ENCODE peak calls at places on chromosomes 1 and 21, in five cellular contexts. N is HTR-8/SVneo; Y is HT1080; L is activated T-helper 9 cell treated with anti-CD3 and anti-CD28 coated beads, Interleukin-2, amount 50 U/mL, for 16 hours; J is HepG2. H is an unnamed sample.

GRCh38 chr1:23216771-23217420 is 406 bp downstream of the HTR1D start:
- DNase-seq in N (peak; percentile 59), Y (no peak), L (no peak), J (no peak), H (peak; percentile 13)

GRCh38 chr21:44399955-44400790 is 46.8 kb downstream of the TRPM2 start:
- DNase-seq in N (no peak), Y (no peak), L (no peak), J (no peak), H (no peak)

GRCh38 chr1:115654125-115654524 is 12.4 kb downstream of the VANGL1 start:
- DNase-seq in N (no peak), Y (no peak), L (no peak), J (no peak), H (no peak)

GRCh38 chr1:155880856-155881255 is 21.5 kb downstream of the SYT11 start:
- DNase-seq in N (no peak), Y (no peak), L (no peak), J (no peak), H (no peak)

GRCh38 chr21:24112020-24112419 is 1495.3 kb downstream of the MRPL39 start:
- DNase-seq in N (no peak), Y (no peak), L (no peak), J (no peak), H (no peak)

GRCh38 chr1:62926681-62927252 is 142.8 kb downstream of the ATG4C start:
- DNase-seq in N (no peak), Y (no peak), L (no peak), J (no peak), H (no peak)

GRCh38 chr1:211378844-211379243 is 52.2 kb downstream of the TRAF5 start:
- DNase-seq in N (peak; percentile 60), Y (peak; percentile 69), L (no peak), J (no peak), H (no peak)

GRCh38 chr1:66527688-66528087 is 6.3 kb upstream of the SGIP1 start:
- DNase-seq in N (no peak), Y (peak; percentile 60), L (no peak), J (no peak), H (no peak)

GRCh38 chr1:91091812-91092211 is 70.0 kb upstream of the ZNF644 start:
- DNase-seq in N (no peak), Y (peak; percentile 59), L (no peak), J (peak; percentile 3), H (peak; percentile 5)

GRCh38 chr21:32474179-32475059 is 61.9 kb downstream of the EVA1C start:
- DNase-seq in N (no peak), Y (no peak), L (no peak), J (no peak), H (no peak)

GRCh38 chr1:23903754-23904153 is 9.4 kb downstream of the CNR2 start:
- DNase-seq in N (no peak), Y (no peak), L (no peak), J (no peak), H (no peak)

GRCh38 chr1:245604979-245605378 is 450.2 kb downstream of the KIF26B start:
- DNase-seq in N (no peak), Y (peak; percentile 19), L (no peak), J (no peak), H (no peak)

GRCh38 chr1:223700388-223700918 is 11.9 kb upstream of the CAPN2 start:
- DNase-seq in N (no peak), Y (no peak), L (no peak), J (no peak), H (no peak)

GRCh38 chr1:9732123-9732971 is 80.8 kb downstream of the PIK3CD start:
- DNase-seq in N (no peak), Y (no peak), L (no peak), J (no peak), H (no peak)

GRCh38 chr1:109768700-109769325 is 5.1 kb upstream of the EPS8L3 start:
- DNase-seq in N (no peak), Y (no peak), L (no peak), J (no peak), H (no peak)

GRCh38 chr21:14581902-14582457 is 35.9 kb upstream of the SAMSN1 start:
- DNase-seq in N (no peak), Y (no peak), L (no peak), J (no peak), H (no peak)

GRCh38 chr1:160125761-160126160 is 10.2 kb downstream of the ATP1A2 start:
- DNase-seq in N (peak; percentile 25), Y (peak; percentile 83), L (no peak), J (no peak), H (no peak)

GRCh38 chr1:221983444-221983843 is 241.6 kb upstream of the DUSP10 start:
- DNase-seq in N (no peak), Y (no peak), L (no peak), J (no peak), H (no peak)

GRCh38 chr1:180462099-180462498 is 40.3 kb downstream of the ACBD6 start:
- DNase-seq in N (no peak), Y (no peak), L (no peak), J (no peak), H (no peak)

GRCh38 chr1:226656601-226657277 is 82.3 kb downstream of the ITPKB start:
- DNase-seq in N (no peak), Y (peak; percentile 86), L (no peak), J (no peak), H (peak; percentile 68)

GRCh38 chr1:150981177-150981804 is 801 bp upstream of the ANXA9 start:
- DNase-seq in N (no peak), Y (peak; percentile 39), L (no peak), J (peak; percentile 87), H (peak; percentile 65)

GRCh38 chr1:31620631-31621497 is 3.4 kb downstream of the HCRTR1 start:
- DNase-seq in N (no peak), Y (no peak), L (no peak), J (no peak), H (no peak)

GRCh38 chr1:153651771-153652170 is 6.7 kb upstream of the SNAPIN start:
- DNase-seq in N (no peak), Y (no peak), L (no peak), J (no peak), H (no peak)

GRCh38 chr1:156086256-156086662 is 4.0 kb upstream of the MEX3A start:
- DNase-seq in N (no peak), Y (peak; percentile 39), L (no peak), J (peak; percentile 99), H (no peak)

GRCh38 chr1:58968360-58968952 is 184.6 kb upstream of the JUN start:
- DNase-seq in N (no peak), Y (no peak), L (no peak), J (no peak), H (peak; percentile 8)

GRCh38 chr1:89821322-89822108 is 683 bp downstream of the LRRC8D start:
- DNase-seq in N (peak; percentile 26), Y (peak; percentile 29), L (peak; percentile 43), J (peak; percentile 62), H (peak; percentile 77)

GRCh38 chr1:6523566-6523965 is 30.7 kb downstream of the NOL9 start:
- DNase-seq in N (peak; percentile 63), Y (peak; percentile 51), L (no peak), J (peak; percentile 65), H (no peak)

GRCh38 chr1:32766328-32766972 is 50.7 kb downstream of the YARS1 start:
- DNase-seq in N (no peak), Y (no peak), L (no peak), J (no peak), H (no peak)

GRCh38 chr1:12181568-12181967 is 14.8 kb downstream of the TNFRSF1B start:
- DNase-seq in N (no peak), Y (no peak), L (no peak), J (no peak), H (no peak)

GRCh38 chr1:8409107-8409506 is 91.2 kb downstream of the SLC45A1 start:
- DNase-seq in N (no peak), Y (no peak), L (no peak), J (peak; percentile 9), H (no peak)

GRCh38 chr1:159879977-159880376 is 17.5 kb upstream of the VSIG8 start:
- DNase-seq in N (peak; percentile 19), Y (peak; percentile 85), L (no peak), J (no peak), H (no peak)

GRCh38 chr1:14915356-14916054 is 238.0 kb upstream of the TMEM51 start:
- DNase-seq in N (peak; percentile 70), Y (peak; percentile 36), L (no peak), J (peak; percentile 39), H (peak; percentile 30)

GRCh38 chr1:33654267-33654832 is 181.9 kb downstream of the ZSCAN20 start:
- DNase-seq in N (peak; percentile 37), Y (peak; percentile 24), L (no peak), J (no peak), H (no peak)

GRCh38 chr1:81453345-81453703 is 347.4 kb upstream of the ADGRL2 start:
- DNase-seq in N (no peak), Y (no peak), L (no peak), J (no peak), H (no peak)

GRCh38 chr21:36104306-36105300 is 30.3 kb upstream of the CBR3 start:
- DNase-seq in N (no peak), Y (peak; percentile 42), L (peak; percentile 20), J (no peak), H (no peak)

H was measured in NCI-H1105.